ENCODE peak calls at places on chromosomes 13 and 19, in four cellular contexts. One of them, this sample, is unnamed.

GRCh38 chr13:26600345-26600761 is 42.9 kb downstream of the WASF3 start:
- DNase-seq in iris pigment epithelial cell: peak
- DNase-seq in GM23338: no peak
- DNase-seq in H7: no peak
- DNase-seq in this sample: no peak

GRCh38 chr19:6393074-6393981 is at the start of gene GTF2F1:
- DNase-seq in H7: peak
- DNase-seq in iris pigment epithelial cell: peak
- DNase-seq in GM23338: peak
- DNase-seq in this sample: peak

GRCh38 chr19:9862897-9863296 is 27.8 kb downstream of the PIN1 start:
- DNase-seq in iris pigment epithelial cell: no peak
- DNase-seq in GM23338: no peak
- DNase-seq in H7: no peak
- DNase-seq in this sample: no peak

GRCh38 chr13:21884965-21885567 is 214.2 kb downstream of the FGF9 start:
- DNase-seq in GM23338: no peak
- DNase-seq in H7: no peak
- DNase-seq in iris pigment epithelial cell: no peak
- DNase-seq in this sample: no peak

GRCh38 chr19:1956868-1957492 is 16.0 kb downstream of the CSNK1G2 start:
- DNase-seq in H7: peak
- DNase-seq in iris pigment epithelial cell: no peak
- DNase-seq in GM23338: peak
- DNase-seq in this sample: no peak

GRCh38 chr19:11381535-11382369 is 2.4 kb downstream of the EPOR start:
- DNase-seq in H7: peak
- DNase-seq in GM23338: peak
- DNase-seq in iris pigment epithelial cell: peak
- DNase-seq in this sample: no peak

GRCh38 chr19:1252221-1252817 is 3.9 kb downstream of the MIDN start:
- DNase-seq in H7: no peak
- DNase-seq in iris pigment epithelial cell: peak
- DNase-seq in GM23338: no peak
- DNase-seq in this sample: no peak

GRCh38 chr19:51097166-51097736 is 11.0 kb downstream of the CTU1 start:
- DNase-seq in H7: peak
- DNase-seq in iris pigment epithelial cell: peak
- DNase-seq in GM23338: peak
- DNase-seq in this sample: no peak

GRCh38 chr19:38213911-38214625 is 10.0 kb downstream of the DPF1 start:
- DNase-seq in GM23338: peak
- DNase-seq in iris pigment epithelial cell: peak
- DNase-seq in H7: no peak
- DNase-seq in this sample: no peak